ENCODE peak calls at places on chromosomes 7 and 10, in six cellular contexts. Y, V, F, J, S and R are unnamed samples.
A peak's percentile ranks its signal among the peaks of the same experiment; 100 is the strongest.

GRCh38 chr7:1673581-1674102 is 3.6 kb downstream of the ELFN1 start:
- DNase-seq in Y (no peak), V (no peak), F (no peak), J (no peak), S (no peak), R (no peak)

GRCh38 chr10:80614576-80615416 is 77.1 kb downstream of the SH2D4B start:
- DNase-seq in Y (no peak), V (no peak), F (no peak), J (no peak), S (no peak), R (no peak)

GRCh38 chr10:85995791-85996190 is 370.8 kb downstream of the GRID1 start:
- DNase-seq in Y (peak; percentile 20), V (no peak), F (peak; percentile 43), J (peak; percentile 20), S (peak; percentile 28), R (peak; percentile 39)

GRCh38 chr10:100334762-100335161 is 4.7 kb upstream of the PKD2L1 start:
- DNase-seq in Y (no peak), V (no peak), F (no peak), J (no peak), S (peak; percentile 48), R (no peak)

GRCh38 chr7:14507617-14508016 is 394.9 kb downstream of the DGKB start:
- DNase-seq in Y (no peak), V (no peak), F (peak; percentile 94), J (no peak), S (no peak), R (no peak)

GRCh38 chr10:47233631-47234030 is 66.4 kb upstream of the GDF10 start:
- DNase-seq in Y (no peak), V (no peak), F (no peak), J (no peak), S (no peak), R (no peak)

GRCh38 chr7:140841316-140841715 is 83.4 kb downstream of the BRAF start:
- DNase-seq in Y (no peak), V (no peak), F (no peak), J (no peak), S (no peak), R (no peak)

GRCh38 chr10:4883079-4883739 is 57.2 kb downstream of the AKR1E2 start:
- DNase-seq in Y (no peak), V (no peak), F (peak; percentile 46), J (no peak), S (no peak), R (no peak)

GRCh38 chr7:33904680-33905388 is 505 bp upstream of the BMPER start:
- DNase-seq in Y (no peak), V (peak; percentile 45), F (no peak), J (peak; percentile 22), S (no peak), R (peak; percentile 61)

GRCh38 chr10:114458955-114459354 is 54.7 kb upstream of the AFAP1L2 start:
- DNase-seq in Y (no peak), V (peak; percentile 38), F (peak; percentile 47), J (peak; percentile 64), S (peak; percentile 34), R (peak; percentile 56)

GRCh38 chr10:49104323-49104722 is 11.0 kb downstream of the VSTM4 start:
- DNase-seq in Y (no peak), V (no peak), F (no peak), J (no peak), S (peak; percentile 10), R (no peak)

GRCh38 chr7:107833619-107834230 is 30.7 kb upstream of the SLC26A3 start:
- DNase-seq in Y (no peak), V (no peak), F (no peak), J (no peak), S (no peak), R (no peak)

GRCh38 chr7:27161214-27161720 is 4.1 kb downstream of the HOXA9 start:
- DNase-seq in Y (no peak), V (no peak), F (no peak), J (peak; percentile 76), S (no peak), R (peak; percentile 15)

GRCh38 chr7:26153246-26153822 is 1.3 kb downstream of the NFE2L3 start:
- DNase-seq in Y (no peak), V (no peak), F (peak; percentile 50), J (peak; percentile 48), S (no peak), R (no peak)

GRCh38 chr7:158050441-158051371 is 536.9 kb downstream of the PTPRN2 start:
- DNase-seq in Y (no peak), V (no peak), F (no peak), J (no peak), S (no peak), R (no peak)

GRCh38 chr10:35211390-35211789 is 84.7 kb downstream of the CREM start:
- DNase-seq in Y (no peak), V (no peak), F (no peak), J (no peak), S (no peak), R (no peak)

GRCh38 chr10:31350891-31351290 is 31.9 kb downstream of the ZEB1 start:
- DNase-seq in Y (no peak), V (no peak), F (no peak), J (no peak), S (no peak), R (no peak)

GRCh38 chr7:152853236-152853635 is 93.7 kb downstream of the ACTR3B start:
- DNase-seq in Y (no peak), V (no peak), F (no peak), J (no peak), S (no peak), R (no peak)

GRCh38 chr10:124172241-124172661 is 78.9 kb upstream of the CHST15 start:
- DNase-seq in Y (no peak), V (no peak), F (no peak), J (peak; percentile 6), S (no peak), R (no peak)

GRCh38 chr7:3065724-3066143 is 22.1 kb upstream of the CARD11 start:
- DNase-seq in Y (no peak), V (peak; percentile 18), F (peak; percentile 33), J (peak; percentile 26), S (no peak), R (peak; percentile 31)

DNA sequence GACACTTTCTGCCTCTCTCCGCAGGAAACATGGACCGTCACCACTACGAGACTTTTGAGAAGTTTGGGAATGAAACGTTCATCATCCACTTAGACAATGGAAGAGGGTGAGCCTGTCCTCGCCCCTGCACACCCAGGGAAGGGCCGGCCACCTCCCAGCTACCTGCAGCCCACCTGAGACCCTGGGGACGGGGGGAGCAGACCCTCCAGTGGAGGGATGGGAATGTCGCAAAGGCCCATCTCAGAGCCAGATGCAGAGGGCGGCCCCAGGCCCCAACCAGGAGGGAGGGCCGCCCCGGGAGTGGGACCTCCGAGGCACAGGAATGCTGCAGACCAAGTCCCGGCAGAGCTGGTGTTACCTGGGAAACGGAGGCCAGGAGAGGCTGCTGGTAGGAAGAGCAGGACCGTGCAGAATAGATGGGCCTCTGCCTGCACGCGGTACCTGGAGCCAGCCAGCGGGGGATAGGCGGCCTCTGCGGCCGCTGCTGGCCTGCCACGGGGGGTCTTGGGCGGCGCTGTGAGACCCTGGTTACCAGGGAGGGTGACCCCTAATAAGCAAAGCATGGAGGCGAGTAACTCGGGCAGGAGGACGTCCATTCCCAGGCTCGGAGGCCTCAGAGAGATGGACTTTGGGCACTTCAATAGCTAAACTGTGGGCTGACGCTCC is 32.9 kb upstream of the FOXL3 start:
- DNase-seq in Y (no peak), V (no peak), F (no peak), J (no peak), S (no peak), R (no peak)
- H3K36me3 ChIP-seq in Y (no peaks in the 10 kb centered on the region), V (peaks cover 16% of the 10 kb centered on the region), F (peaks cover 26% of the 10 kb centered on the region), J (peaks cover 4% of the 10 kb centered on the region), S (peaks cover 4% of the 10 kb centered on the region), R (no peaks in the 10 kb centered on the region)

GRCh38 chr7:157017149-157017548 is 6.7 kb upstream of the MNX1 start:
- DNase-seq in Y (no peak), V (no peak), F (no peak), J (no peak), S (no peak), R (no peak)
- H3K27me3 ChIP-seq in Y (peaks cover 17% of the 10 kb centered on the region), V (peaks cover 100% of the 10 kb centered on the region), F (peaks cover 56% of the 10 kb centered on the region), J (peaks cover 71% of the 10 kb centered on the region), S (peaks cover 40% of the 10 kb centered on the region), R (peaks cover 100% of the 10 kb centered on the region)

GRCh38 chr7:23474098-23474828 is 4.0 kb upstream of the IGF2BP3 start:
- DNase-seq in Y (peak; percentile 76), V (peak; percentile 67), F (peak; percentile 42), J (peak; percentile 91), S (peak; percentile 66), R (peak; percentile 98)

GRCh38 chr7:23472046-23472445 is 1.8 kb upstream of the IGF2BP3 start:
- DNase-seq in Y (no peak), V (no peak), F (no peak), J (no peak), S (no peak), R (no peak)

GRCh38 chr7:23473848-23474097 is 3.5 kb upstream of the IGF2BP3 start:
- DNase-seq in Y (no peak), V (no peak), F (no peak), J (no peak), S (no peak), R (peak; percentile 55)

GRCh38 chr7:23472556-23472955 is 2.3 kb upstream of the IGF2BP3 start:
- DNase-seq in Y (no peak), V (no peak), F (no peak), J (no peak), S (no peak), R (no peak)

GRCh38 chr7:23472974-23473847 is 2.9 kb upstream of the IGF2BP3 start:
- DNase-seq in Y (no peak), V (no peak), F (no peak), J (peak; percentile 28), S (no peak), R (no peak)
- H3K36me3 ChIP-seq in Y (no peaks in the 10 kb centered on the region), V (no peaks in the 10 kb centered on the region), F (no peaks in the 10 kb centered on the region), J (no peaks in the 10 kb centered on the region), S (no peaks in the 10 kb centered on the region), R (no peaks in the 10 kb centered on the region)

GRCh38 chr10:129968020-129968861 is 4.2 kb upstream of the EBF3 start:
- DNase-seq in Y (no peak), V (no peak), F (no peak), J (no peak), S (no peak), R (no peak)

GRCh38 chr10:129971381-129972144 is 7.5 kb upstream of the EBF3 start:
- DNase-seq in Y (no peak), V (peak; percentile 73), F (peak; percentile 56), J (peak; percentile 53), S (peak; percentile 45), R (peak; percentile 86)

GRCh38 chr10:129970404-129971364 is 6.6 kb upstream of the EBF3 start:
- DNase-seq in Y (no peak), V (peak; percentile 25), F (no peak), J (no peak), S (no peak), R (no peak)

GRCh38 chr10:129968937-129969527 is 5.0 kb upstream of the EBF3 start:
- DNase-seq in Y (no peak), V (peak; percentile 71), F (peak; percentile 40), J (peak; percentile 44), S (no peak), R (peak; percentile 81)

DNA sequence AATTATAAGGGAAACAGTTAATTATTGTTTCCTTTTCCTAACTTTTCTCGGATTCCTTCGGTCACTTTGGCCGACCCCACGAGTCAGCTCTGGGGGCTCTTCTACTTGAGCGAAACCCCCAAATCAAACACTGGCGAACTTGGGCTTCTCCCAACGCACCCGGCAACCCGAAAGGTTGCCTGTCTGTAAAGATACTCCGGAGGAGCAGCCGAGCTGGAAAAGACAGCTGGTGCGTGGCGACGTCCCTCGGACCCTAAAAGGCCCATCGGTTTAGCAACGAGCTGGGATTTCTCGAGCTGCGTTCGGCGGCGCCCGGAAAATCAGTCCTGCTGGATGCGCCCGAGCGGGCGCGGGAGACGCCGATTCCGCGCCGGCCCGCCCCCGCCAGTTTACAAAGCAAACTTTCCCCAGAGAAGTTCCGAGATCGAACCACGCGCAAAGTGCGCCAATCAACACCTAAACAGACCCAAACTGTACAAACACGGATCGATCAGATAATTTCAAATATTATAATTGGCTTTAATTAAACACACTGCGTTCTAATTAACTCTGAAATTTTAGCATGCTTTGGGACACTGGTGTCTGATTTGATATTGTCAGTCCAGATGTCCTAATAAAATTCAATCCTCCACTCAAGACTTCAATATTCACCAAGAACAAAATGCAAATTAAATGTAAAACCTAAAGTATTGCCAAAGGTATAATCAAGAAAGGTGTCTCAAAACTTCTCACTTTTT is 5.6 kb upstream of the EBF3 start:
- DNase-seq in Y (no peak), V (no peak), F (no peak), J (no peak), S (no peak), R (no peak)
- H3K27me3 ChIP-seq in Y (peaks cover 26% of the 10 kb centered on the region), V (peaks cover 98% of the 10 kb centered on the region), F (peaks cover 71% of the 10 kb centered on the region), J (peaks cover 89% of the 10 kb centered on the region), S (peaks cover 37% of the 10 kb centered on the region), R (peaks cover 95% of the 10 kb centered on the region)